ENCODE peak calls at places on chromosomes 1 and 21, in seven cellular contexts. S, I, E, Q, M, G and L are unnamed samples.
A peak's percentile ranks its signal among the peaks of the same experiment; 100 is the strongest.

GRCh38 chr21:27155130-27155500 is 188.2 kb upstream of the ADAMTS5 start:
- DNase-seq in M (no peak), Q (no peak), G (no peak), I (no peak), S (no peak), E (no peak), L (no peak)

GRCh38 chr1:225998560-225999226 is 450 bp downstream of the SDE2 start:
- DNase-seq in M (no peak), G (no peak), E (no peak), S (peak; percentile 55), I (no peak), Q (peak; percentile 62), L (peak; percentile 39)

GRCh38 chr1:27594542-27595510 is 9.1 kb downstream of the AHDC1 start:
- DNase-seq in S (no peak), G (no peak), M (no peak), E (no peak), Q (peak; percentile 71), I (no peak), L (no peak)

GRCh38 chr1:230314142-230314470 is 112.0 kb downstream of the PGBD5 start:
- DNase-seq in E (no peak), S (no peak), M (no peak), Q (no peak), G (no peak), I (no peak), L (no peak)

GRCh38 chr21:43203523-43204080 is 34.8 kb downstream of the CRYAA start:
- DNase-seq in S (no peak), I (no peak), G (no peak), M (no peak), E (no peak), Q (no peak), L (no peak)

GRCh38 chr1:204523605-204524215 is 7.5 kb downstream of the MDM4 start:
- DNase-seq in E (no peak), G (no peak), Q (peak; percentile 62), M (no peak), I (no peak), S (no peak), L (peak; percentile 90)

GRCh38 chr1:83802023-83802422 is 196.9 kb downstream of the TTLL7 start:
- DNase-seq in S (no peak), I (no peak), G (no peak), M (no peak), E (no peak), Q (no peak), L (no peak)

GRCh38 chr1:17304155-17304826 is 3.7 kb upstream of the PADI4 start:
- DNase-seq in M (no peak), G (no peak), S (no peak), E (no peak), Q (peak; percentile 46), I (no peak), L (no peak)

GRCh38 chr1:33128781-33129180 is 47.8 kb downstream of the AZIN2 start:
- DNase-seq in G (no peak), Q (no peak), M (no peak), S (no peak), I (no peak), E (no peak), L (no peak)

GRCh38 chr1:23795676-23796465 is 4.7 kb downstream of the GALE start:
- DNase-seq in Q (no peak), I (no peak), M (no peak), E (no peak), S (no peak), G (no peak), L (no peak)

GRCh38 chr1:172350781-172351180 is 69.7 kb upstream of the C1orf105 start:
- DNase-seq in G (no peak), S (no peak), E (no peak), M (no peak), I (no peak), Q (no peak), L (no peak)

GRCh38 chr1:39656416-39656815 is 15.5 kb downstream of the NT5C1A start:
- DNase-seq in Q (no peak), I (no peak), G (no peak), M (no peak), E (no peak), S (no peak), L (no peak)

GRCh38 chr21:36446296-36446695 is 33.6 kb downstream of the CLDN14 start:
- DNase-seq in E (no peak), I (no peak), G (no peak), M (no peak), Q (no peak), S (no peak), L (no peak)

GRCh38 chr1:160081261-160081936 is at the start of gene KCNJ9:
- DNase-seq in G (no peak), S (peak; percentile 59), I (no peak), M (no peak), E (peak; percentile 82), Q (no peak), L (peak; percentile 25)

GRCh38 chr1:10179408-10179685 is 31.0 kb upstream of the KIF1B start:
- DNase-seq in E (no peak), G (no peak), I (no peak), Q (no peak), M (no peak), S (no peak), L (no peak)

GRCh38 chr1:221263831-221264767 is 384.9 kb downstream of the HLX start:
- DNase-seq in G (peak; percentile 70), I (no peak), S (peak; percentile 78), E (peak; percentile 59), Q (peak; percentile 85), M (peak; percentile 86), L (peak; percentile 97)

GRCh38 chr1:233714631-233715217 is 100.8 kb downstream of the KCNK1 start:
- DNase-seq in S (no peak), G (no peak), M (peak; percentile 43), E (no peak), I (no peak), Q (no peak), L (peak; percentile 65)

GRCh38 chr1:9135145-9135836 is 6.4 kb upstream of the GPR157 start:
- DNase-seq in M (no peak), I (no peak), E (no peak), Q (no peak), S (no peak), G (no peak), L (no peak)

GRCh38 chr1:170518185-170518834 is 13.7 kb upstream of the GORAB start:
- DNase-seq in M (no peak), I (no peak), Q (no peak), G (no peak), E (no peak), S (no peak), L (no peak)

GRCh38 chr1:228081578-228082259 is 789 bp upstream of the ARF1 start:
- DNase-seq in G (no peak), S (no peak), I (no peak), Q (no peak), E (no peak), M (no peak), L (peak; percentile 64)

GRCh38 chr1:23639460-23639859 is 52.1 kb upstream of the RPL11 start:
- DNase-seq in S (no peak), Q (no peak), G (no peak), E (no peak), M (no peak), I (no peak), L (no peak)

GRCh38 chr1:212667223-212668139 is 32.2 kb downstream of the BATF3 start:
- DNase-seq in M (peak; percentile 11), G (peak; percentile 83), Q (peak; percentile 91), I (no peak), E (no peak), S (peak; percentile 90), L (peak; percentile 87)

GRCh38 chr1:9863371-9863770 is 39.6 kb upstream of the CLSTN1 start:
- DNase-seq in G (no peak), I (no peak), Q (no peak), M (no peak), S (no peak), E (no peak), L (no peak)

GRCh38 chr21:25639922-25640670 is 1.0 kb downstream of the JAM2 start:
- DNase-seq in S (peak; percentile 18), G (no peak), I (no peak), M (no peak), Q (peak; percentile 36), E (peak; percentile 7), L (peak; percentile 29)

GRCh38 chr1:172402878-172403573 is 17.5 kb upstream of the C1orf105 start:
- DNase-seq in I (no peak), S (no peak), E (no peak), Q (no peak), G (no peak), M (no peak), L (no peak)

GRCh38 chr1:183753464-183753891 is 51.4 kb upstream of the RGL1 start:
- DNase-seq in Q (no peak), S (no peak), M (no peak), G (no peak), I (no peak), E (no peak), L (no peak)

GRCh38 chr1:170402451-170403311 is 129.3 kb upstream of the GORAB start:
- DNase-seq in G (no peak), I (no peak), Q (no peak), S (no peak), M (no peak), E (no peak), L (no peak)

GRCh38 chr1:164718821-164719220 is 159.8 kb downstream of the PBX1 start:
- DNase-seq in E (no peak), Q (peak; percentile 29), S (no peak), I (no peak), M (no peak), G (no peak), L (no peak)

GRCh38 chr1:170415734-170416372 is 116.1 kb upstream of the GORAB start:
- DNase-seq in M (no peak), S (no peak), I (no peak), Q (no peak), E (no peak), G (no peak), L (no peak)

GRCh38 chr21:43034098-43034497 is 41.5 kb downstream of the CBS start:
- DNase-seq in M (no peak), S (no peak), G (no peak), E (no peak), Q (peak; percentile 72), I (no peak), L (no peak)

GRCh38 chr1:237492359-237492758 is 398.4 kb downstream of the ZP4 start:
- DNase-seq in Q (peak; percentile 29), I (no peak), S (no peak), M (no peak), E (no peak), G (no peak), L (peak; percentile 9)

GRCh38 chr1:244904119-244904518 is 39.8 kb upstream of the HNRNPU start:
- DNase-seq in M (no peak), I (no peak), Q (no peak), S (no peak), G (no peak), E (no peak), L (no peak)

GRCh38 chr1:89615676-89616598 is 17.0 kb upstream of the LRRC8C start:
- DNase-seq in G (no peak), M (peak; percentile 33), E (no peak), S (no peak), I (no peak), Q (peak; percentile 43), L (peak; percentile 70)